ENCODE peak calls at places on chromosomes 5 and 9, in five cellular contexts. O is cardiac fibroblast; L is stimulated activated CD8-positive, alpha-beta memory T cell treated with anti-CD3 and anti-CD28 coated beads, Interleukin-4, amount 100 ng/mL, for 1 hour; E is mucosa of descending colon; D is aorta. Q is an unnamed sample.

GRCh38 chr5:143561248-143561647 is 157.8 kb upstream of the NR3C1 start:
- DNase-seq in O (no peak), L (no peak), E (no peak), D (no peak), Q (no peak)

GRCh38 chr5:147177125-147177840 is 57.5 kb upstream of the STK32A start:
- DNase-seq in O (peak; percentile 61), L (no peak), E (no peak), D (no peak), Q (peak; percentile 4)

GRCh38 chr9:88339322-88339721 is 48.9 kb upstream of the SPIN1 start:
- DNase-seq in O (no peak), L (no peak), E (no peak), D (no peak), Q (no peak)

GRCh38 chr5:72878854-72879253 is 62.4 kb downstream of the TNPO1 start:
- DNase-seq in O (no peak), L (no peak), E (no peak), D (no peak), Q (no peak)

GRCh38 chr5:105812356-105812755 is 1858.4 kb downstream of the EFNA5 start:
- DNase-seq in O (peak; percentile 39), L (no peak), E (no peak), D (no peak), Q (peak; percentile 71)

GRCh38 chr9:80928697-80929096 is 760.6 kb downstream of the TLE1 start:
- DNase-seq in O (no peak), L (no peak), E (no peak), D (no peak), Q (no peak)

GRCh38 chr9:30519756-30520155 is 1864.7 kb upstream of the ACO1 start:
- DNase-seq in O (no peak), L (no peak), E (no peak), D (no peak), Q (no peak)

GRCh38 chr9:92496401-92496800 is 14.1 kb upstream of the ASPN start:
- DNase-seq in O (no peak), L (no peak), E (no peak), D (no peak), Q (peak; percentile 23)

GRCh38 chr9:91119147-91119546 is 242.6 kb downstream of the AUH start:
- DNase-seq in O (peak; percentile 37), L (no peak), E (no peak), D (no peak), Q (peak; percentile 59)

GRCh38 chr9:114002271-114002985 is 75.7 kb downstream of the AMBP start:
- DNase-seq in O (no peak), L (no peak), E (no peak), D (no peak), Q (no peak)

GRCh38 chr9:135387976-135388375 is 91.6 kb upstream of the PPP1R26 start:
- DNase-seq in O (no peak), L (no peak), E (no peak), D (no peak), Q (no peak)

GRCh38 chr5:138753794-138754698 is 821 bp downstream of the CTNNA1 start:
- DNase-seq in O (peak; percentile 96), L (no peak), E (peak; percentile 94), D (peak; percentile 96), Q (peak; percentile 80)

GRCh38 chr9:79581794-79582193 is 10.0 kb downstream of the TLE4 start:
- DNase-seq in O (peak; percentile 72), L (no peak), E (no peak), D (no peak), Q (peak; percentile 89)

GRCh38 chr9:89659473-89660256 is 54.9 kb downstream of the GADD45G start:
- DNase-seq in O (no peak), L (no peak), E (no peak), D (no peak), Q (no peak)

GRCh38 chr9:105656131-105656921 is 5.9 kb upstream of the TAL2 start:
- DNase-seq in O (no peak), L (no peak), E (no peak), D (no peak), Q (no peak)

GRCh38 chr5:1421521-1422341 is 23.5 kb downstream of the SLC6A3 start:
- DNase-seq in O (no peak), L (no peak), E (peak; percentile 33), D (peak; percentile 15), Q (no peak)

GRCh38 chr5:148970228-148970627 is 92.6 kb downstream of the SH3TC2 start:
- DNase-seq in O (no peak), L (no peak), E (no peak), D (peak; percentile 58), Q (no peak)

GRCh38 chr5:119335261-119335677 is 20.6 kb upstream of the TNFAIP8 start:
- DNase-seq in O (no peak), L (no peak), E (no peak), D (no peak), Q (no peak)

GRCh38 chr9:89356782-89357181 is 38.5 kb downstream of the SECISBP2 start:
- DNase-seq in O (no peak), L (no peak), E (no peak), D (no peak), Q (no peak)

GRCh38 chr5:59485629-59486439 is 407.7 kb downstream of the PDE4D start:
- DNase-seq in O (no peak), L (no peak), E (no peak), D (no peak), Q (no peak)

GRCh38 chr9:128408963-128409431 is 11.7 kb upstream of the CERCAM start:
- DNase-seq in O (no peak), L (no peak), E (no peak), D (no peak), Q (no peak)

GRCh38 chr9:119961774-119962408 is 592.7 kb upstream of the BRINP1 start:
- DNase-seq in O (peak; percentile 39), L (no peak), E (no peak), D (no peak), Q (peak; percentile 3)

GRCh38 chr5:161311965-161312364 is 234.6 kb downstream of the GABRB2 start:
- DNase-seq in O (no peak), L (no peak), E (no peak), D (no peak), Q (no peak)

GRCh38 chr9:137694962-137695875 is 76.4 kb downstream of the EHMT1 start:
- DNase-seq in O (peak; percentile 50), L (no peak), E (no peak), D (no peak), Q (peak; percentile 24)

GRCh38 chr9:3526166-3526902 is 533 bp upstream of the RFX3 start:
- DNase-seq in O (peak; percentile 92), L (peak; percentile 78), E (peak; percentile 92), D (peak; percentile 92), Q (peak; percentile 83)

GRCh38 chr9:136122425-136123383 is 4.0 kb upstream of the TMEM250 start:
- DNase-seq in O (peak; percentile 59), L (no peak), E (peak; percentile 76), D (peak; percentile 82), Q (peak; percentile 32)

GRCh38 chr9:3733039-3733408 is 207.2 kb upstream of the RFX3 start:
- DNase-seq in O (no peak), L (no peak), E (no peak), D (no peak), Q (no peak)

GRCh38 chr9:109381011-109381729 is 60.3 kb upstream of the EPB41L4B start:
- DNase-seq in O (no peak), L (no peak), E (no peak), D (no peak), Q (no peak)